ENCODE peak calls at places on chromosome 1, in five cellular contexts. D is H9, Q is neuronal stem cell, X is trophoblast cell, U is H1. Z is an unnamed sample.

GRCh38 chr1:202623075-202623474 is 87.2 kb downstream of the SYT2 start:
- DNase-seq in U (no peak), Q (no peak), D (no peak), X (no peak), Z (peak; percentile 72)

GRCh38 chr1:101071470-101071886 is 45.9 kb upstream of the DPH5 start:
- DNase-seq in U (no peak), Q (no peak), X (no peak), D (no peak), Z (peak; percentile 33)

GRCh38 chr1:209455666-209456065 is 127.8 kb upstream of the CAMK1G start:
- DNase-seq in D (no peak), X (no peak), U (no peak), Q (no peak), Z (no peak)

GRCh38 chr1:54163051-54163450 is 10.3 kb upstream of the CDCP2 start:
- DNase-seq in U (no peak), Q (no peak), X (no peak), D (no peak), Z (no peak)

GRCh38 chr1:194071200-194071599 is 884.8 kb upstream of the B3GALT2 start:
- DNase-seq in U (no peak), X (no peak), Q (no peak), D (no peak), Z (no peak)

GRCh38 chr1:153557877-153558276 is 7.8 kb downstream of the S100A2 start:
- DNase-seq in U (no peak), Q (no peak), D (no peak), X (no peak), Z (no peak)

GRCh38 chr1:160007577-160008200 is 24.1 kb downstream of the PIGM start:
- DNase-seq in U (no peak), X (no peak), D (no peak), Q (peak; percentile 66), Z (peak; percentile 41)

GRCh38 chr1:159826436-159827101 is at the start of gene SLAMF8:
- DNase-seq in X (no peak), D (no peak), Q (no peak), U (no peak), Z (no peak)

GRCh38 chr1:201880928-201881571 is 7.6 kb upstream of the SHISA4 start:
- DNase-seq in X (no peak), U (no peak), D (no peak), Q (no peak), Z (no peak)

GRCh38 chr1:1354271-1355247 is 3.8 kb downstream of the MXRA8 start:
- DNase-seq in D (no peak), X (no peak), Q (no peak), U (no peak), Z (no peak)

GRCh38 chr1:10867914-10868598 is 71.6 kb upstream of the CASZ1 start:
- DNase-seq in D (no peak), U (no peak), X (no peak), Q (no peak), Z (no peak)

GRCh38 chr1:206631085-206631509 is 4.2 kb upstream of the DYRK3 start:
- DNase-seq in Q (peak; percentile 45), U (peak; percentile 74), D (peak; percentile 93), X (peak; percentile 23), Z (peak; percentile 94)

GRCh38 chr1:235500971-235501540 is 3.2 kb downstream of the B3GALNT2 start:
- DNase-seq in U (no peak), X (peak; percentile 7), D (no peak), Q (no peak), Z (peak; percentile 15)

GRCh38 chr1:32014199-32014936 is 700 bp downstream of the KHDRBS1 start:
- DNase-seq in X (peak; percentile 29), D (peak; percentile 39), U (no peak), Q (peak; percentile 20), Z (peak; percentile 69)

GRCh38 chr1:225378880-225379279 is 49.0 kb downstream of the LBR start:
- DNase-seq in Q (peak; percentile 4), D (peak; percentile 88), U (peak; percentile 78), X (peak; percentile 30), Z (peak; percentile 85)

GRCh38 chr1:87720561-87720960 is 391.9 kb downstream of the LMO4 start:
- DNase-seq in X (no peak), U (no peak), D (no peak), Q (no peak), Z (no peak)

GRCh38 chr1:70358921-70359564 is 4.5 kb upstream of the ANKRD13C start:
- DNase-seq in X (no peak), Q (no peak), U (no peak), D (no peak), Z (no peak)

GRCh38 chr1:209720326-209720725 is 15.7 kb downstream of the HSD11B1 start:
- DNase-seq in Q (no peak), D (no peak), U (no peak), X (no peak), Z (peak; percentile 78)

GRCh38 chr1:150906329-150906728 is 19.4 kb downstream of the CTXND2 start:
- DNase-seq in X (peak; percentile 41), D (no peak), U (no peak), Q (no peak), Z (no peak)

GRCh38 chr1:16677552-16678423 is 11.0 kb upstream of the RNU1-3 start:
- DNase-seq in D (peak; percentile 67), U (no peak), Q (peak; percentile 51), X (peak; percentile 59), Z (peak; percentile 59)

GRCh38 chr1:212256404-212256803 is 28.8 kb upstream of the PPP2R5A start:
- DNase-seq in D (no peak), X (no peak), U (no peak), Q (no peak), Z (no peak)

GRCh38 chr1:202012544-202013478 is 2.4 kb downstream of the ELF3 start:
- DNase-seq in U (no peak), D (no peak), X (no peak), Q (no peak), Z (no peak)

GRCh38 chr1:181318022-181318857 is 165.1 kb upstream of the CACNA1E start:
- DNase-seq in X (no peak), U (no peak), D (peak; percentile 41), Q (peak; percentile 51), Z (no peak)

GRCh38 chr1:37951041-37951782 is 4.4 kb upstream of the INPP5B start:
- DNase-seq in D (no peak), U (no peak), X (no peak), Q (no peak), Z (no peak)

GRCh38 chr1:10833630-10834557 is 37.4 kb upstream of the CASZ1 start:
- DNase-seq in Q (no peak), D (no peak), X (no peak), U (no peak), Z (no peak)

GRCh38 chr1:20787100-20787774 is at the start of gene HP1BP3:
- DNase-seq in Q (peak; percentile 62), U (peak; percentile 1), X (peak; percentile 33), D (peak; percentile 65), Z (peak; percentile 77)

GRCh38 chr1:198495635-198496034 is 44.8 kb downstream of the ATP6V1G3 start:
- DNase-seq in X (no peak), U (no peak), D (no peak), Q (no peak), Z (peak; percentile 3)

GRCh38 chr1:198493324-198493723 is 47.2 kb downstream of the ATP6V1G3 start:
- DNase-seq in D (no peak), Q (no peak), U (no peak), X (no peak), Z (no peak)

GRCh38 chr1:198494139-198494538 is 46.3 kb downstream of the ATP6V1G3 start:
- DNase-seq in D (no peak), Q (no peak), X (no peak), U (no peak), Z (no peak)

GRCh38 chr1:198496216-198497143 is 44.0 kb downstream of the ATP6V1G3 start:
- DNase-seq in D (no peak), X (peak; percentile 58), U (no peak), Q (no peak), Z (peak; percentile 66)

DNA sequence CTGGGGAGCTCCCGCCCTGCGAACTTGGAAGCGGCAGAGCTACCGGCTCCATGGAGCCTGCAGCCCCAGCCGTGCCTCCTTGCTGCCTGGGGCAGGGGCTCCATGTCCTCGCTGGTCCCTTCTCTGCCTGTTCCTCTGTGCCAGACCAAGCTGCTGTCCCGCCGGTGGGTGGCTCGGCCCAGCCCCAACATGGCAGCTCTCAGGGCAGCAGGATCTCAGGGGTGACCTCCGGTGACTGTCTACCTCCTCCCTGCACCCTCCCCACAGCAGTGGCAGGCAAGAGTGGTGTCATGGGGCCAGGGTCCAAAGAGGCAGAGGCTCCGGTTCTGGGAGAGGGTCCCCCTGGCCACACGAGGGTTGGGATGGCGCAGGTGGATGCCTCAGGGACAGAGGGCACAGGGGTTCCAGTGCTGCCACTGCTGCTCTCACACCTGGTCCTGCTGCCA is 45.8 kb downstream of the ATP6V1G3 start:
- DNase-seq in Q (no peak), U (no peak), X (no peak), D (no peak), Z (no peak)
- H2BK120ac ChIP-seq in Q (no peak overlapping the region), U (no peak overlapping the region), X (no peak overlapping the region), D (no peak overlapping the region), Z (peak overlapping the region; percentile 23)

DNA sequence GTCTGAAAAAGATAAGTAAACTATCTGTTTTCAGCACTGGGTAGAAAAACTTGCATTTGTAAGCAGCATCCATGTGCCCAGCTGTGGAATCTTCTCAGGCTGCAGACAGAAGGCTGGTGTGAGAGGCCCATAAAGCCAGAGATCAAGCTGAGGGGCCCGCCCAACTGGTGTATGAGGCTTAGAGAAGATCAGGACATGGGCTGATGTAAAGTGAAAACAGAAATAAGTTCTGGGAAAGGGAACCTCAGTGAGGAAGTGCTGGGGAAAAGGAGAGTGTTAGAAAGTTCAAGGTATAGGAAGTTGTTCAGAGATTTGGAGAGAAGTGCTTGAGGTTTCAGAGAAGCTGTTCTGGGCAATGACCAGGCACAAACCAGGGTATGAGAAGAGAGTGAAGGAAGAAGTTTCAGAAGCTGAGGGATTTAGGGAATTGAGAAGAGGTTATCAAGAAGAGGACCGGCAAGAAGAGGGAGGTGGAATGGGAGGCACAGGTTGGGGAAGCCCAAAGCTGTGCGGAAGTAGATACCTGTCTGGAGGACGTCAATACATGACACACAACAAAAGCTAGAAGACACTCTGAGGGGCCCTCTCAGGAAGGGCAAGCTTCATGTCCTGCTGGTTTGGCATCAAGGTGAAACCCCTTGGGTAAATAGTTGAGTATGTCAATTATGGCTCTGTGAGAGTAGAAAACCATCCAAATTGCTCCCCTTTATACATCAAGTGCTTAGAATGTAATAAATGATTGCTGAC is 2.6 kb upstream of the CD5L start:
- DNase-seq in U (no peak), Q (no peak), X (no peak), D (no peak), Z (no peak)
- H2BK12ac ChIP-seq in U (no peak overlapping the region), Q (no peak overlapping the region), X (no peak overlapping the region), D (no peak overlapping the region), Z (no peak overlapping the region)

GRCh38 chr1:191290441-191290840 is 812.8 kb upstream of the BRINP3 start:
- DNase-seq in Q (no peak), U (no peak), D (no peak), X (no peak), Z (no peak)
- H3K9ac ChIP-seq in Q (no peak overlapping the region), U (no peak overlapping the region), D (no peak overlapping the region), X (no peak overlapping the region), Z (no peak overlapping the region)

DNA sequence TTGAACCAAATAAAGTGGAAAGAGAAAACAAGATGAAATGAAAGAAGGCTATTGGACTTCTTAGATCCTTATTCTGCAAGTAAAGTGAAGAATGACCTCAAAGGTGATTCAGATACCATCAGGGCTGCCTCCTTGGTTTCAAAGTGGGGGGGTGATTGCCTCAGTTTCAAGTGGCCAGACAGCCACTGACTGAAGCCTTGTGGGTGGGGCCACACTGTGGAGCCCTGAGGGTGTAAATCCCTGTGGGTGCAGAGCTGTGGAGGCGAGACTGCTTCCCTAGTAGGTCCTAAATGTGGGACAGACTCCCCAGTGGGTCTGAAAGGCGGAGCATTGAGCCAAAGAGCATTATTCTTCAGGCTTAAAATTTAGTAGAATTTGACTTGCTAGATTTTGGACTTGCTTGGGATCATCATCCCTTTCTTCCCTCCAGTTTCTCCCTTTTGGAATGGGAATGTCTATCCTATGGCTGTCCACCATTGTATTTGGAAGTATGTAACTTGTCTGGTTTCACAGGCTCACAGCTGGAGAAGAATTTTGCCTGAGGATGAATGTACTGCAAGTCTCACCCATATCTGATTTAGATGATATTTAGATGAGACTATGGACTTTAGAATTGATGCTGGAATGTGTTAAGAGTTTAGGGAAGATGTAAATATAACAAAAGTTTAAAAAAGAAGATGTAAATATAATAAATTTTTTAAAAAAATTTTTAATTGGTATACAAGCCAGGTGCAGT is 71.6 kb upstream of the SOX13 start:
- DNase-seq in Q (no peak), U (no peak), D (no peak), X (peak; percentile 81), Z (no peak)
- H2BK120ac ChIP-seq in Q (no peak overlapping the region), U (no peak overlapping the region), D (no peak overlapping the region), X (peak overlapping the region; percentile 91), Z (no peak overlapping the region)